ENCODE peak calls at places on chromosomes 4 and X, in eight cellular contexts. R, G, S, E, C, N, A and I are unnamed samples.

GRCh38 chrX:140712413-140713173 is 3.0 kb downstream of the LINC00632 start:
- DNase-seq in G (no peak), C (peak), E (no peak), S (no peak), N (peak), R (peak), A (no peak), I (peak)

GRCh38 chrX:17521871-17522693 is 147.1 kb downstream of the NHS start:
- DNase-seq in S (no peak), A (no peak), E (no peak), G (no peak), N (no peak), C (no peak), R (no peak), I (peak)

GRCh38 chr4:7160951-7161440 is 31.3 kb upstream of the SORCS2 start:
- DNase-seq in A (no peak), C (no peak), E (no peak), R (no peak), N (no peak), G (no peak), S (no peak), I (no peak)

GRCh38 chr4:139175647-139176298 is 1.2 kb downstream of the ELF2 start:
- DNase-seq in A (no peak), E (no peak), N (no peak), R (no peak), C (no peak), G (no peak), S (peak), I (no peak)

GRCh38 chr4:148530114-148530513 is 87.9 kb upstream of the NR3C2 start:
- DNase-seq in C (no peak), N (no peak), R (no peak), A (no peak), G (no peak), E (no peak), S (no peak), I (no peak)

GRCh38 chrX:9342581-9343051 is 122.2 kb upstream of the TBL1X start:
- DNase-seq in E (no peak), G (no peak), R (peak), C (peak), S (peak), A (peak), N (peak), I (peak)

GRCh38 chr4:2426711-2427275 is 8.0 kb downstream of the CFAP99 start:
- DNase-seq in N (no peak), E (no peak), A (no peak), C (no peak), S (no peak), R (no peak), G (no peak), I (no peak)

GRCh38 chrX:45009371-45010000 is 136.5 kb downstream of the KDM6A start:
- DNase-seq in S (no peak), R (no peak), E (no peak), G (no peak), N (no peak), C (no peak), A (no peak), I (peak)

GRCh38 chr4:91963489-91963888 is 340.3 kb upstream of the GRID2 start:
- DNase-seq in A (no peak), E (no peak), G (no peak), N (no peak), R (no peak), C (no peak), S (no peak), I (peak)

GRCh38 chr4:120327276-120327675 is 260.6 kb upstream of the MAD2L1 start:
- DNase-seq in R (no peak), S (no peak), A (no peak), C (no peak), E (no peak), G (no peak), N (no peak), I (no peak)

GRCh38 chr4:8039290-8039689 is 99.6 kb upstream of the AFAP1 start:
- DNase-seq in S (no peak), E (no peak), R (no peak), G (no peak), C (no peak), A (no peak), N (no peak), I (no peak)

GRCh38 chr4:110518889-110519490 is 43.0 kb downstream of the ENPEP start:
- DNase-seq in A (peak), N (peak), G (no peak), E (no peak), C (no peak), S (no peak), R (no peak), I (no peak)

GRCh38 chr4:8618421-8618820 is 25.9 kb downstream of the CPZ start:
- DNase-seq in A (no peak), S (no peak), N (no peak), R (no peak), G (no peak), C (no peak), E (no peak), I (no peak)

GRCh38 chr4:139957986-139958737 is 195.8 kb downstream of the MAML3 start:
- DNase-seq in E (no peak), N (no peak), A (no peak), R (no peak), S (no peak), G (no peak), C (no peak), I (no peak)

GRCh38 chr4:158837527-158838141 is 68.8 kb downstream of the FNIP2 start:
- DNase-seq in C (no peak), N (no peak), E (no peak), S (no peak), R (no peak), G (no peak), A (no peak), I (no peak)

GRCh38 chr4:184763150-184763780 is 29.4 kb upstream of the CENPU start:
- DNase-seq in S (no peak), G (no peak), E (no peak), R (no peak), C (no peak), N (no peak), A (no peak), I (no peak)

GRCh38 chr4:147378780-147379179 is 102.1 kb upstream of the EDNRA start:
- DNase-seq in R (no peak), G (no peak), N (no peak), S (no peak), C (no peak), E (no peak), A (no peak), I (no peak)

GRCh38 chrX:112857478-112857878 is 16.8 kb upstream of the AMOT start:
- DNase-seq in E (no peak), N (no peak), A (no peak), R (no peak), S (no peak), C (no peak), G (no peak), I (no peak)

GRCh38 chr4:68451246-68452211 is 4.3 kb downstream of the TMPRSS11E start:
- DNase-seq in C (no peak), N (no peak), R (no peak), S (no peak), G (no peak), E (no peak), A (no peak), I (no peak)

GRCh38 chrX:46551494-46552128 is 6.4 kb upstream of the ZNF674 start:
- DNase-seq in G (no peak), S (no peak), R (no peak), A (no peak), E (no peak), C (no peak), N (no peak), I (peak)

GRCh38 chr4:83651846-83652245 is 115.9 kb downstream of the GPAT3 start:
- DNase-seq in A (no peak), C (no peak), N (no peak), S (no peak), R (no peak), E (no peak), G (no peak), I (peak)

GRCh38 chr4:178090640-178091411 is 648.6 kb upstream of the AGA start:
- DNase-seq in G (no peak), N (no peak), S (no peak), R (peak), C (no peak), E (no peak), A (no peak), I (peak)

GRCh38 chr4:3630934-3631585 is 98.8 kb upstream of the LRPAP1 start:
- DNase-seq in N (no peak), C (no peak), S (no peak), A (no peak), E (no peak), G (no peak), R (no peak), I (no peak)